ENCODE peak calls at places on chromosomes 7 and 10, in five cellular contexts. W is stimulated activated CD8-positive, alpha-beta memory T cell treated with anti-CD3 and anti-CD28 coated beads, Interleukin-2, amount 100 ng/mL, for 1 hour; J is Caki2; F is neural crest cell; H is PC-9. C is an unnamed sample.

GRCh38 chr10:17179002-17179401 is 22.5 kb downstream of the TRDMT1 start:
- DNase-seq in W (no peak), J (no peak), F (no peak), H (no peak), C (no peak)

GRCh38 chr7:18166002-18166401 is 138.4 kb upstream of the PRPS1L1 start:
- DNase-seq in W (no peak), J (no peak), F (no peak), H (no peak), C (no peak)

GRCh38 chr7:52413051-52413450 is 622.4 kb upstream of the POM121L12 start:
- DNase-seq in W (no peak), J (no peak), F (no peak), H (no peak), C (no peak)

GRCh38 chr7:158267737-158268435 is 319.7 kb downstream of the PTPRN2 start:
- DNase-seq in W (no peak), J (no peak), F (no peak), H (no peak), C (no peak)

GRCh38 chr7:7675686-7676085 is 35.1 kb downstream of the UMAD1 start:
- DNase-seq in W (no peak), J (no peak), F (no peak), H (no peak), C (no peak)

GRCh38 chr10:105538933-105539332 is 897.8 kb downstream of the SORCS3 start:
- DNase-seq in W (no peak), J (no peak), F (no peak), H (no peak), C (no peak)

GRCh38 chr10:122201401-122201800 is 69.7 kb upstream of the BTBD16 start:
- DNase-seq in W (no peak), J (no peak), F (no peak), H (no peak), C (no peak)

GRCh38 chr10:109883859-109884771 is 39.2 kb downstream of the XPNPEP1 start:
- DNase-seq in W (peak; percentile 40), J (peak; percentile 89), F (peak; percentile 89), H (peak; percentile 65), C (peak; percentile 55)

GRCh38 chr7:30459591-30460245 is 18.9 kb downstream of the NOD1 start:
- DNase-seq in W (no peak), J (peak; percentile 66), F (no peak), H (peak; percentile 90), C (no peak)

GRCh38 chr7:25263292-25263691 is 35.0 kb upstream of the NPVF start:
- DNase-seq in W (no peak), J (no peak), F (no peak), H (no peak), C (no peak)

GRCh38 chr10:86258488-86258887 is 108.1 kb downstream of the GRID1 start:
- DNase-seq in W (no peak), J (no peak), F (no peak), H (no peak), C (no peak)

GRCh38 chr7:41579961-41580935 is 122.6 kb downstream of the INHBA start:
- DNase-seq in W (no peak), J (peak; percentile 89), F (no peak), H (peak; percentile 99), C (peak; percentile 27)

GRCh38 chr7:27175005-27175625 is 995 bp upstream of the HOXA10 start:
- DNase-seq in W (no peak), J (peak; percentile 79), F (no peak), H (no peak), C (no peak)

GRCh38 chr10:59234814-59235429 is 58.5 kb downstream of the PHYHIPL start:
- DNase-seq in W (no peak), J (peak; percentile 24), F (peak; percentile 20), H (no peak), C (peak; percentile 10)

GRCh38 chr7:93964262-93964661 is 39.9 kb downstream of the BET1 start:
- DNase-seq in W (no peak), J (no peak), F (no peak), H (no peak), C (no peak)

GRCh38 chr7:141158562-141158961 is 84.7 kb downstream of the TMEM178B start:
- DNase-seq in W (no peak), J (peak; percentile 93), F (no peak), H (peak; percentile 71), C (peak; percentile 66)

GRCh38 chr7:98562336-98563182 is 54.5 kb upstream of the NPTX2 start:
- DNase-seq in W (no peak), J (no peak), F (no peak), H (no peak), C (no peak)

GRCh38 chr7:5248201-5248885 is 34.4 kb upstream of the SLC29A4 start:
- DNase-seq in W (no peak), J (no peak), F (no peak), H (no peak), C (no peak)

GRCh38 chr10:3468919-3469638 is 296.5 kb upstream of the PITRM1 start:
- DNase-seq in W (no peak), J (peak; percentile 81), F (no peak), H (peak; percentile 92), C (peak; percentile 86)

GRCh38 chr7:41272664-41273063 is 430.2 kb downstream of the INHBA start:
- DNase-seq in W (no peak), J (no peak), F (no peak), H (peak; percentile 26), C (no peak)

GRCh38 chr10:79295593-79295992 is 51.7 kb upstream of the PPIF start:
- DNase-seq in W (no peak), J (no peak), F (no peak), H (no peak), C (peak; percentile 43)

GRCh38 chr10:43820663-43821062 is 172.0 kb upstream of the ZNF32 start:
- DNase-seq in W (no peak), J (no peak), F (no peak), H (no peak), C (no peak)

GRCh38 chr10:33335800-33336605 is 1.5 kb upstream of the NRP1 start:
- DNase-seq in W (no peak), J (peak; percentile 87), F (peak; percentile 22), H (peak; percentile 72), C (no peak)

GRCh38 chr10:7409045-7409731 is 1.6 kb downstream of the SFMBT2 start:
- DNase-seq in W (no peak), J (peak; percentile 34), F (peak; percentile 12), H (no peak), C (no peak)

GRCh38 chr7:38318241-38318640 is 44.8 kb upstream of the TARP start:
- DNase-seq in W (no peak), J (no peak), F (no peak), H (no peak), C (peak; percentile 61)

GRCh38 chr10:69994262-69994661 is 58.4 kb upstream of the MACROH2A2 start:
- DNase-seq in W (no peak), J (peak; percentile 61), F (no peak), H (no peak), C (peak; percentile 25)

GRCh38 chr10:130992802-130993523 is 318.6 kb downstream of the TCERG1L start:
- DNase-seq in W (no peak), J (no peak), F (no peak), H (no peak), C (no peak)

GRCh38 chr10:103800789-103801540 is 54.4 kb downstream of the SH3PXD2A start:
- DNase-seq in W (peak; percentile 5), J (peak; percentile 19), F (peak; percentile 23), H (peak; percentile 60), C (peak; percentile 52)

GRCh38 chr7:47478926-47479791 is 102.8 kb downstream of the TNS3 start:
- DNase-seq in W (no peak), J (no peak), F (no peak), H (no peak), C (peak; percentile 81)

GRCh38 chr10:126013489-126014281 is 117.3 kb downstream of the FANK1 start:
- DNase-seq in W (no peak), J (peak; percentile 82), F (no peak), H (no peak), C (no peak)

GRCh38 chr7:22196429-22196828 is 160.5 kb downstream of the RAPGEF5 start:
- DNase-seq in W (no peak), J (no peak), F (no peak), H (no peak), C (no peak)

GRCh38 chr7:124996778-124997177 is 67.2 kb upstream of the POT1 start:
- DNase-seq in W (no peak), J (peak; percentile 17), F (no peak), H (no peak), C (peak; percentile 43)

GRCh38 chr10:69413221-69413865 is 3.4 kb downstream of the TACR2 start:
- DNase-seq in W (no peak), J (no peak), F (peak; percentile 58), H (no peak), C (peak; percentile 29)

GRCh38 chr10:100986952-100987684 is at the start of the genes MRPL43 and TWNK:
- DNase-seq in W (peak; percentile 69), J (peak; percentile 71), F (peak; percentile 79), H (peak; percentile 59), C (peak; percentile 80)

GRCh38 chr7:129169171-129169643 is 19.2 kb upstream of the SMO start:
- DNase-seq in W (no peak), J (no peak), F (peak; percentile 40), H (no peak), C (peak; percentile 30)